ENCODE peak calls at places on chromosomes 3 and 15, in nine cellular contexts. One of them, this sample, is unnamed.

GRCh38 chr15:81504170-81504905 is 130.3 kb upstream of the TMC3 start:
- DNase-seq in KBM-7: no peak
- DNase-seq in mesendoderm: no peak
- DNase-seq in mammary epithelial cell: peak
- DNase-seq in cardiac fibroblast: peak
- DNase-seq in WTC11: no peak
- DNase-seq in CD4-positive, CD25-positive, alpha-beta regulatory T cell: no peak
- DNase-seq in HTR-8/SVneo: peak
- DNase-seq in stimulated activated CD8-positive, alpha-beta memory T cell treated with anti-CD3 and anti-CD28 coated beads, Interleukin-12 subunit alpha, Interleukin-12 subunit beta, amount 100 ng/mL, for 4 hours: no peak
- DNase-seq in this sample: no peak

GRCh38 chr3:144294659-144295538 is 323.3 kb downstream of the DIPK2A start:
- DNase-seq in KBM-7: no peak
- DNase-seq in mesendoderm: no peak
- DNase-seq in mammary epithelial cell: no peak
- DNase-seq in cardiac fibroblast: no peak
- DNase-seq in WTC11: no peak
- DNase-seq in CD4-positive, CD25-positive, alpha-beta regulatory T cell: no peak
- DNase-seq in HTR-8/SVneo: no peak
- DNase-seq in stimulated activated CD8-positive, alpha-beta memory T cell treated with anti-CD3 and anti-CD28 coated beads, Interleukin-12 subunit alpha, Interleukin-12 subunit beta, amount 100 ng/mL, for 4 hours: no peak
- DNase-seq in this sample: no peak

GRCh38 chr15:31049682-31050606 is 51.6 kb downstream of the TRPM1 start:
- DNase-seq in KBM-7: peak
- DNase-seq in mesendoderm: no peak
- DNase-seq in mammary epithelial cell: no peak
- DNase-seq in cardiac fibroblast: no peak
- DNase-seq in WTC11: no peak
- DNase-seq in CD4-positive, CD25-positive, alpha-beta regulatory T cell: no peak
- DNase-seq in HTR-8/SVneo: no peak
- DNase-seq in stimulated activated CD8-positive, alpha-beta memory T cell treated with anti-CD3 and anti-CD28 coated beads, Interleukin-12 subunit alpha, Interleukin-12 subunit beta, amount 100 ng/mL, for 4 hours: no peak
- DNase-seq in this sample: no peak

GRCh38 chr15:69689133-69689532 is 236.5 kb downstream of the RPLP1 start:
- DNase-seq in KBM-7: no peak
- DNase-seq in mesendoderm: no peak
- DNase-seq in mammary epithelial cell: no peak
- DNase-seq in cardiac fibroblast: no peak
- DNase-seq in WTC11: no peak
- DNase-seq in CD4-positive, CD25-positive, alpha-beta regulatory T cell: no peak
- DNase-seq in HTR-8/SVneo: no peak
- DNase-seq in stimulated activated CD8-positive, alpha-beta memory T cell treated with anti-CD3 and anti-CD28 coated beads, Interleukin-12 subunit alpha, Interleukin-12 subunit beta, amount 100 ng/mL, for 4 hours: no peak
- DNase-seq in this sample: no peak

GRCh38 chr15:50046868-50047267 is 72.2 kb downstream of the ATP8B4 start:
- DNase-seq in KBM-7: no peak
- DNase-seq in mesendoderm: no peak
- DNase-seq in mammary epithelial cell: peak
- DNase-seq in cardiac fibroblast: peak
- DNase-seq in WTC11: no peak
- DNase-seq in CD4-positive, CD25-positive, alpha-beta regulatory T cell: no peak
- DNase-seq in HTR-8/SVneo: no peak
- DNase-seq in stimulated activated CD8-positive, alpha-beta memory T cell treated with anti-CD3 and anti-CD28 coated beads, Interleukin-12 subunit alpha, Interleukin-12 subunit beta, amount 100 ng/mL, for 4 hours: no peak
- DNase-seq in this sample: no peak

GRCh38 chr3:196341142-196341541 is 3.0 kb upstream of the TM4SF19 start:
- DNase-seq in KBM-7: peak
- DNase-seq in mesendoderm: no peak
- DNase-seq in mammary epithelial cell: peak
- DNase-seq in cardiac fibroblast: peak
- DNase-seq in WTC11: no peak
- DNase-seq in CD4-positive, CD25-positive, alpha-beta regulatory T cell: no peak
- DNase-seq in HTR-8/SVneo: no peak
- DNase-seq in stimulated activated CD8-positive, alpha-beta memory T cell treated with anti-CD3 and anti-CD28 coated beads, Interleukin-12 subunit alpha, Interleukin-12 subunit beta, amount 100 ng/mL, for 4 hours: no peak
- DNase-seq in this sample: no peak

GRCh38 chr15:47750030-47750739 is 32.9 kb downstream of the SEMA6D start:
- DNase-seq in KBM-7: no peak
- DNase-seq in mesendoderm: peak
- DNase-seq in mammary epithelial cell: peak
- DNase-seq in cardiac fibroblast: peak
- DNase-seq in WTC11: no peak
- DNase-seq in CD4-positive, CD25-positive, alpha-beta regulatory T cell: no peak
- DNase-seq in HTR-8/SVneo: peak
- DNase-seq in stimulated activated CD8-positive, alpha-beta memory T cell treated with anti-CD3 and anti-CD28 coated beads, Interleukin-12 subunit alpha, Interleukin-12 subunit beta, amount 100 ng/mL, for 4 hours: no peak
- DNase-seq in this sample: no peak

GRCh38 chr3:149575213-149575961 is 82.4 kb downstream of the WWTR1 start:
- DNase-seq in KBM-7: no peak
- DNase-seq in mesendoderm: peak
- DNase-seq in mammary epithelial cell: peak
- DNase-seq in cardiac fibroblast: peak
- DNase-seq in WTC11: no peak
- DNase-seq in CD4-positive, CD25-positive, alpha-beta regulatory T cell: no peak
- DNase-seq in HTR-8/SVneo: no peak
- DNase-seq in stimulated activated CD8-positive, alpha-beta memory T cell treated with anti-CD3 and anti-CD28 coated beads, Interleukin-12 subunit alpha, Interleukin-12 subunit beta, amount 100 ng/mL, for 4 hours: no peak
- DNase-seq in this sample: no peak

GRCh38 chr3:192935441-192935840 is 17.8 kb upstream of the MB21D2 start:
- DNase-seq in KBM-7: no peak
- DNase-seq in mesendoderm: no peak
- DNase-seq in mammary epithelial cell: no peak
- DNase-seq in cardiac fibroblast: peak
- DNase-seq in WTC11: no peak
- DNase-seq in CD4-positive, CD25-positive, alpha-beta regulatory T cell: no peak
- DNase-seq in HTR-8/SVneo: no peak
- DNase-seq in stimulated activated CD8-positive, alpha-beta memory T cell treated with anti-CD3 and anti-CD28 coated beads, Interleukin-12 subunit alpha, Interleukin-12 subunit beta, amount 100 ng/mL, for 4 hours: no peak
- DNase-seq in this sample: no peak

GRCh38 chr3:168058482-168058881 is 37.2 kb downstream of the GOLIM4 start:
- DNase-seq in KBM-7: no peak
- DNase-seq in mesendoderm: no peak
- DNase-seq in mammary epithelial cell: no peak
- DNase-seq in cardiac fibroblast: no peak
- DNase-seq in WTC11: no peak
- DNase-seq in CD4-positive, CD25-positive, alpha-beta regulatory T cell: no peak
- DNase-seq in HTR-8/SVneo: no peak
- DNase-seq in stimulated activated CD8-positive, alpha-beta memory T cell treated with anti-CD3 and anti-CD28 coated beads, Interleukin-12 subunit alpha, Interleukin-12 subunit beta, amount 100 ng/mL, for 4 hours: no peak
- DNase-seq in this sample: no peak

GRCh38 chr3:100033184-100033583 is 81.1 kb downstream of the FILIP1L start:
- DNase-seq in KBM-7: no peak
- DNase-seq in mesendoderm: no peak
- DNase-seq in mammary epithelial cell: peak
- DNase-seq in cardiac fibroblast: peak
- DNase-seq in WTC11: no peak
- DNase-seq in CD4-positive, CD25-positive, alpha-beta regulatory T cell: no peak
- DNase-seq in HTR-8/SVneo: no peak
- DNase-seq in stimulated activated CD8-positive, alpha-beta memory T cell treated with anti-CD3 and anti-CD28 coated beads, Interleukin-12 subunit alpha, Interleukin-12 subunit beta, amount 100 ng/mL, for 4 hours: no peak
- DNase-seq in this sample: no peak

GRCh38 chr3:29852767-29853166 is 571.9 kb downstream of the RBMS3 start:
- DNase-seq in KBM-7: no peak
- DNase-seq in mesendoderm: no peak
- DNase-seq in mammary epithelial cell: no peak
- DNase-seq in cardiac fibroblast: no peak
- DNase-seq in WTC11: no peak
- DNase-seq in CD4-positive, CD25-positive, alpha-beta regulatory T cell: no peak
- DNase-seq in HTR-8/SVneo: no peak
- DNase-seq in stimulated activated CD8-positive, alpha-beta memory T cell treated with anti-CD3 and anti-CD28 coated beads, Interleukin-12 subunit alpha, Interleukin-12 subunit beta, amount 100 ng/mL, for 4 hours: no peak
- DNase-seq in this sample: no peak

GRCh38 chr3:7709383-7710082 is 792.1 kb upstream of the LMCD1 start:
- DNase-seq in KBM-7: peak
- DNase-seq in mesendoderm: peak
- DNase-seq in mammary epithelial cell: no peak
- DNase-seq in cardiac fibroblast: peak
- DNase-seq in WTC11: no peak
- DNase-seq in CD4-positive, CD25-positive, alpha-beta regulatory T cell: no peak
- DNase-seq in HTR-8/SVneo: no peak
- DNase-seq in stimulated activated CD8-positive, alpha-beta memory T cell treated with anti-CD3 and anti-CD28 coated beads, Interleukin-12 subunit alpha, Interleukin-12 subunit beta, amount 100 ng/mL, for 4 hours: no peak
- DNase-seq in this sample: no peak

GRCh38 chr15:84734794-84735479 is 13.5 kb upstream of the ZNF592 start:
- DNase-seq in KBM-7: peak
- DNase-seq in mesendoderm: peak
- DNase-seq in mammary epithelial cell: peak
- DNase-seq in cardiac fibroblast: peak
- DNase-seq in WTC11: peak
- DNase-seq in CD4-positive, CD25-positive, alpha-beta regulatory T cell: peak
- DNase-seq in HTR-8/SVneo: peak
- DNase-seq in stimulated activated CD8-positive, alpha-beta memory T cell treated with anti-CD3 and anti-CD28 coated beads, Interleukin-12 subunit alpha, Interleukin-12 subunit beta, amount 100 ng/mL, for 4 hours: peak
- DNase-seq in this sample: no peak